ENCODE peak calls at places on chromosomes 4 and X, in seven cellular contexts. X, H, V, B, Q, G and A are unnamed samples.

GRCh38 chr4:53703267-53703655 is 112.0 kb upstream of the LNX1 start:
- DNase-seq in X (no peak), H (no peak), V (no peak), B (no peak), Q (no peak), G (no peak), A (no peak)

GRCh38 chrX:20481632-20482031 is 214.9 kb upstream of the RPS6KA3 start:
- DNase-seq in X (no peak), H (no peak), V (no peak), B (no peak), Q (no peak), G (no peak), A (no peak)

GRCh38 chr4:134298313-134298712 is 96.7 kb upstream of the PABPC4L start:
- DNase-seq in X (no peak), H (no peak), V (no peak), B (no peak), Q (no peak), G (no peak), A (no peak)

GRCh38 chr4:27684501-27685077 is 823.9 kb downstream of the STIM2 start:
- DNase-seq in X (no peak), H (no peak), V (peak; percentile 48), B (peak; percentile 57), Q (peak; percentile 21), G (peak; percentile 12), A (peak; percentile 22)

GRCh38 chr4:147340547-147341225 is 140.2 kb upstream of the EDNRA start:
- DNase-seq in X (no peak), H (no peak), V (peak; percentile 49), B (no peak), Q (no peak), G (no peak), A (peak; percentile 61)

GRCh38 chr4:154036856-154037255 is 248.0 kb upstream of the SFRP2 start:
- DNase-seq in X (no peak), H (no peak), V (no peak), B (no peak), Q (no peak), G (no peak), A (no peak)

GRCh38 chr4:125369098-125369497 is 54.3 kb downstream of the FAT4 start:
- DNase-seq in X (no peak), H (no peak), V (no peak), B (no peak), Q (no peak), G (no peak), A (no peak)

GRCh38 chrX:64206556-64207162 is 1.2 kb upstream of the AMER1 start:
- DNase-seq in X (no peak), H (no peak), V (peak; percentile 11), B (no peak), Q (no peak), G (peak; percentile 19), A (peak; percentile 27)

GRCh38 chrX:24838624-24839023 is 144.9 kb downstream of the POLA1 start:
- DNase-seq in X (peak; percentile 4), H (no peak), V (peak; percentile 43), B (peak; percentile 12), Q (no peak), G (no peak), A (peak; percentile 32)

GRCh38 chr4:19711871-19712270 is 539.8 kb upstream of the SLIT2 start:
- DNase-seq in X (no peak), H (no peak), V (peak; percentile 91), B (no peak), Q (no peak), G (no peak), A (peak; percentile 69)

GRCh38 chr4:110055014-110055768 is 142.5 kb downstream of the EGF start:
- DNase-seq in X (no peak), H (no peak), V (peak; percentile 24), B (no peak), Q (peak; percentile 43), G (no peak), A (peak; percentile 15)

GRCh38 chr4:78599931-78600375 is 48.4 kb downstream of the ANXA3 start:
- DNase-seq in X (no peak), H (no peak), V (no peak), B (no peak), Q (no peak), G (no peak), A (peak; percentile 24)

GRCh38 chr4:26860922-26861433 is 337 bp downstream of the STIM2 start:
- DNase-seq in X (peak; percentile 55), H (no peak), V (peak; percentile 70), B (peak; percentile 42), Q (peak; percentile 67), G (peak; percentile 66), A (peak; percentile 57)

GRCh38 chr4:183183906-183184535 is 85.0 kb downstream of the WWC2 start:
- DNase-seq in X (no peak), H (no peak), V (no peak), B (no peak), Q (no peak), G (no peak), A (no peak)

GRCh38 chrX:274904-275475 is 6.2 kb upstream of the PLCXD1 start:
- DNase-seq in X (no peak), H (no peak), V (no peak), B (no peak), Q (no peak), G (peak; percentile 54), A (no peak)

GRCh38 chrX:45697591-45697990 is 496.9 kb upstream of the DIPK2B start:
- DNase-seq in X (no peak), H (no peak), V (peak; percentile 85), B (no peak), Q (no peak), G (no peak), A (peak; percentile 88)

GRCh38 chrX:964831-965416 is 247.5 kb downstream of the CRLF2 start:
- DNase-seq in X (no peak), H (no peak), V (peak; percentile 32), B (no peak), Q (no peak), G (no peak), A (peak; percentile 3)

GRCh38 chr4:77268108-77268507 is 111.1 kb downstream of the CCNG2 start:
- DNase-seq in X (no peak), H (no peak), V (no peak), B (no peak), Q (no peak), G (no peak), A (no peak)

GRCh38 chr4:4664234-4664633 is 122.4 kb upstream of the STX18 start:
- DNase-seq in X (no peak), H (no peak), V (no peak), B (no peak), Q (no peak), G (no peak), A (no peak)